ENCODE peak calls at places on chromosomes 7 and 10, in four cellular contexts. I is CD8-positive, alpha-beta T cell; T is colonic mucosa; F is cardiac muscle cell. W is an unnamed sample. For H3K4me1 and H3K36me3, the result is how much of the 10 kb centered on the place peaks cover.

GRCh38 chr7:30459591-30460245 is 18.9 kb downstream of the NOD1 start:
- DNase-seq in T (peak), F (peak), I (no peak), W (no peak)

GRCh38 chr10:114352653-114353298 is 51.5 kb downstream of the AFAP1L2 start:
- DNase-seq in I (no peak), F (no peak), T (no peak), W (no peak)

GRCh38 chr10:124935946-124936345 is 6.0 kb upstream of the ZRANB1 start:
- DNase-seq in F (no peak), I (no peak), T (no peak), W (no peak)

GRCh38 chr10:20089884-20090283 is 273.7 kb downstream of the PLXDC2 start:
- DNase-seq in I (no peak), F (no peak), T (no peak), W (no peak)

GRCh38 chr10:18880530-18880929 is 168.1 kb upstream of the MALRD1 start:
- DNase-seq in T (no peak), I (no peak), F (no peak), W (no peak)

GRCh38 chr7:6579446-6579845 is 2.2 kb downstream of the ZDHHC4 start:
- DNase-seq in I (no peak), T (no peak), F (no peak), W (no peak)

GRCh38 chr7:157235357-157236018 is 96.8 kb downstream of the UBE3C start:
- DNase-seq in I (no peak), F (no peak), T (no peak), W (no peak)

GRCh38 chr10:50538473-50539398 is 85.0 kb downstream of the SGMS1 start:
- DNase-seq in I (no peak), T (no peak), F (no peak), W (no peak)

GRCh38 chr7:16062269-16062668 is 359.1 kb downstream of the CRPPA start:
- DNase-seq in I (no peak), T (no peak), F (peak), W (no peak)

GRCh38 chr10:71842856-71843530 is 8.1 kb downstream of the PSAP start:
- DNase-seq in T (no peak), I (no peak), F (no peak), W (no peak)

GRCh38 chr7:95470452-95470851 is 15.3 kb upstream of the ASB4 start:
- DNase-seq in F (peak), T (peak), I (no peak), W (no peak)

GRCh38 chr7:70835658-70836057 is 296.3 kb upstream of the GALNT17 start:
- DNase-seq in T (no peak), F (no peak), I (no peak), W (no peak)

GRCh38 chr10:132574783-132575319 is 37.3 kb downstream of the INPP5A start:
- DNase-seq in T (no peak), I (no peak), F (peak), W (no peak)

GRCh38 chr10:86286591-86287421 is 79.8 kb downstream of the GRID1 start:
- DNase-seq in T (peak), I (no peak), F (no peak), W (no peak)

GRCh38 chr7:151754688-151755130 is 122.2 kb downstream of the PRKAG2 start:
- DNase-seq in T (no peak), F (no peak), I (no peak), W (no peak)
- H3K4me1 ChIP-seq in T (under half), F (under half), I (under half), W (under half)

DNA sequence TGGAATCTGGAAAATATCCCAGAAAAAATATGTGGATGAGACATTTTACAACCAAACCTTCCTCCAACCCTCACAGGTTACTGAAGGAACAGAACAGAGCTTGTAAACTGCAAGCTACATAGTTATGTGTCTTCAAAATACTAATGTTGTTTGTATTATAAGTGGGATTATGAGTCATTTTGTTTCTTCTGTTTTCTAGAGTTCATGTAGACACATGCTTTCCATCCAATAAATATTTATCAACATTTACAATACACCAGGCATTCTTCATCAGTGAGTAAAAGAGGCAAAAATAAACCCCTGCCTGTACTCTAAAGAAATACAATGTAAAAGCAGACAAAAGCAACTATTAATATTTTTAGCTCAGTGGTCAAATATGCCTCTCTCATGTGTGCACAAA is 38.0 kb upstream of the TES start:
- DNase-seq in F (no peak), T (no peak), I (no peak), W (no peak)
- H3K4me3 ChIP-seq in F (no peak), T (no peak), I (no peak), W (no peak)

DNA sequence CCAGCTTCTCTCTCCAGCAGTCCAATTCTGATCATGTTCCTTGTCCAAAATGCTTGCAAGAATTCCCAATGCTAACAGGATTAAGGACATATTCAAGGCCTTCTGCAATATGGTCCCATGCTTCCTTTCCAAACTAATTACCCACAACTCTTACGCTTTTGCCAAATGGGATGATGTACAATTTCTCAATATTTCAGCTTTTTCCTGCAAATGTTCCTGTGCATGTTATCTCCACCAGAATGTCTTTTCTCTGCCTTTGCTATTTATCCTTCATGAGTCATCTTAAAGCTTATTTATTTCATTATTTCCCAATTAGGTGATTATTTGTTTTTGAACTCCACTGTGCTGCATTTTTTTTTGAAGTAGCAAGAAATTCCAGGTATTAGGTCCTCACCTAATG is 556.4 kb downstream of the SORCS1 start:
- DNase-seq in I (no peak), F (peak), T (no peak), W (no peak)
- H3K36me3 ChIP-seq in I (under half), F (under half), T (under half), W (under half)

GRCh38 chr7:89053130-89053529 is 257.6 kb upstream of the TEX47 start:
- DNase-seq in T (no peak), I (no peak), F (no peak), W (no peak)
- H3K4me1 ChIP-seq in T (under half), I (under half), F (under half), W (under half)

W was measured in CD8-positive, alpha-beta memory T cell.